ENCODE peak calls at places on chromosomes 11 and 22, in six cellular contexts. One of them, this sample, is unnamed.
A peak's percentile ranks its signal among the peaks of the same experiment; 100 is the strongest.

GRCh38 chr11:72631806-72632731 is 42.2 kb downstream of the PDE2A start:
- DNase-seq in IMR-90: no peak
- DNase-seq in H9: no peak
- DNase-seq in mesenchymal stem cell: peak; percentile 49
- DNase-seq in psoas muscle: peak; percentile 87
- DNase-seq in aorta: no peak
- DNase-seq in this sample: no peak

GRCh38 chr11:63504933-63505586 is 824 bp upstream of the LGALS12 start:
- DNase-seq in mesenchymal stem cell: no peak
- DNase-seq in psoas muscle: peak; percentile 63
- DNase-seq in IMR-90: no peak
- DNase-seq in H9: no peak
- DNase-seq in aorta: no peak
- DNase-seq in this sample: no peak

GRCh38 chr11:2800655-2801531 is 84.7 kb downstream of the CDKN1C start:
- DNase-seq in aorta: peak; percentile 34
- DNase-seq in psoas muscle: peak; percentile 23
- DNase-seq in mesenchymal stem cell: no peak
- DNase-seq in H9: peak; percentile 25
- DNase-seq in IMR-90: no peak
- DNase-seq in this sample: peak; percentile 38

GRCh38 chr11:117574551-117574950 is 222.5 kb downstream of the DSCAML1 start:
- DNase-seq in IMR-90: no peak
- DNase-seq in H9: no peak
- DNase-seq in aorta: peak; percentile 13
- DNase-seq in psoas muscle: no peak
- DNase-seq in mesenchymal stem cell: no peak
- DNase-seq in this sample: no peak

GRCh38 chr11:126310229-126310991 is 6.5 kb downstream of the DCPS start:
- DNase-seq in IMR-90: peak; percentile 74
- DNase-seq in psoas muscle: peak; percentile 85
- DNase-seq in mesenchymal stem cell: peak; percentile 80
- DNase-seq in aorta: peak; percentile 79
- DNase-seq in H9: peak; percentile 80
- DNase-seq in this sample: peak; percentile 75

GRCh38 chr11:134244593-134244992 is 8.6 kb downstream of the THYN1 start:
- DNase-seq in IMR-90: peak; percentile 32
- DNase-seq in H9: peak; percentile 41
- DNase-seq in psoas muscle: no peak
- DNase-seq in mesenchymal stem cell: peak; percentile 36
- DNase-seq in aorta: no peak
- DNase-seq in this sample: no peak

GRCh38 chr22:28976588-28976987 is 85.0 kb downstream of the C22orf31 start:
- DNase-seq in H9: no peak
- DNase-seq in IMR-90: peak; percentile 88
- DNase-seq in aorta: no peak
- DNase-seq in mesenchymal stem cell: peak; percentile 62
- DNase-seq in psoas muscle: no peak
- DNase-seq in this sample: no peak

GRCh38 chr11:125338886-125339811 is 156.9 kb downstream of the FEZ1 start:
- DNase-seq in H9: no peak
- DNase-seq in IMR-90: no peak
- DNase-seq in aorta: peak; percentile 67
- DNase-seq in psoas muscle: no peak
- DNase-seq in mesenchymal stem cell: peak; percentile 42
- DNase-seq in this sample: no peak

GRCh38 chr11:32432565-32433248 is 2.6 kb downstream of the WT1 start:
- DNase-seq in IMR-90: no peak
- DNase-seq in aorta: no peak
- DNase-seq in H9: no peak
- DNase-seq in psoas muscle: no peak
- DNase-seq in mesenchymal stem cell: no peak
- DNase-seq in this sample: no peak

GRCh38 chr11:3375552-3375951 is 3.4 kb downstream of the ZNF195 start:
- DNase-seq in IMR-90: no peak
- DNase-seq in psoas muscle: no peak
- DNase-seq in H9: no peak
- DNase-seq in mesenchymal stem cell: no peak
- DNase-seq in aorta: no peak
- DNase-seq in this sample: no peak

GRCh38 chr22:49143812-49144211 is 683.9 kb downstream of the BRD1 start:
- DNase-seq in psoas muscle: no peak
- DNase-seq in IMR-90: no peak
- DNase-seq in mesenchymal stem cell: no peak
- DNase-seq in H9: no peak
- DNase-seq in aorta: no peak
- DNase-seq in this sample: no peak

GRCh38 chr11:38791346-38791961 is 2193.4 kb upstream of the RAG2 start:
- DNase-seq in mesenchymal stem cell: peak; percentile 68
- DNase-seq in IMR-90: peak; percentile 58
- DNase-seq in aorta: no peak
- DNase-seq in psoas muscle: no peak
- DNase-seq in H9: peak; percentile 31
- DNase-seq in this sample: no peak

GRCh38 chr22:28072066-28072465 is 153.0 kb upstream of the PITPNB start:
- DNase-seq in IMR-90: peak; percentile 44
- DNase-seq in psoas muscle: no peak
- DNase-seq in mesenchymal stem cell: no peak
- DNase-seq in H9: no peak
- DNase-seq in aorta: no peak
- DNase-seq in this sample: no peak

GRCh38 chr11:115437902-115438575 is 66.2 kb downstream of the CADM1 start:
- DNase-seq in mesenchymal stem cell: no peak
- DNase-seq in aorta: no peak
- DNase-seq in psoas muscle: no peak
- DNase-seq in H9: no peak
- DNase-seq in IMR-90: no peak
- DNase-seq in this sample: no peak

GRCh38 chr22:37742374-37743092 is 45.7 kb downstream of the TRIOBP start:
- DNase-seq in mesenchymal stem cell: peak; percentile 94
- DNase-seq in aorta: no peak
- DNase-seq in psoas muscle: no peak
- DNase-seq in IMR-90: peak; percentile 91
- DNase-seq in H9: no peak
- DNase-seq in this sample: no peak

GRCh38 chr11:62201376-62201775 is 7.1 kb upstream of the SCGB2A1 start:
- DNase-seq in IMR-90: no peak
- DNase-seq in mesenchymal stem cell: no peak
- DNase-seq in psoas muscle: no peak
- DNase-seq in aorta: no peak
- DNase-seq in H9: no peak
- DNase-seq in this sample: no peak

GRCh38 chr11:99535819-99536218 is 515.1 kb downstream of the CNTN5 start:
- DNase-seq in aorta: no peak
- DNase-seq in H9: no peak
- DNase-seq in psoas muscle: no peak
- DNase-seq in IMR-90: no peak
- DNase-seq in mesenchymal stem cell: no peak
- DNase-seq in this sample: no peak

GRCh38 chr22:45537734-45538181 is 35.1 kb downstream of the FBLN1 start:
- DNase-seq in aorta: peak; percentile 84
- DNase-seq in H9: no peak
- DNase-seq in IMR-90: peak; percentile 84
- DNase-seq in mesenchymal stem cell: no peak
- DNase-seq in psoas muscle: peak; percentile 70
- DNase-seq in this sample: peak; percentile 71

GRCh38 chr11:93500759-93501158 is 42.4 kb downstream of the SMCO4 start:
- DNase-seq in mesenchymal stem cell: no peak
- DNase-seq in IMR-90: no peak
- DNase-seq in psoas muscle: no peak
- DNase-seq in aorta: no peak
- DNase-seq in H9: no peak
- DNase-seq in this sample: no peak

GRCh38 chr11:12066799-12067508 is 43.4 kb upstream of the MICAL2 start:
- DNase-seq in H9: peak; percentile 51
- DNase-seq in psoas muscle: peak; percentile 85
- DNase-seq in mesenchymal stem cell: peak; percentile 84
- DNase-seq in IMR-90: peak; percentile 56
- DNase-seq in aorta: peak; percentile 61
- DNase-seq in this sample: peak; percentile 63

GRCh38 chr11:129846508-129847335 is 31.1 kb downstream of the TMEM45B start:
- DNase-seq in psoas muscle: no peak
- DNase-seq in aorta: no peak
- DNase-seq in H9: no peak
- DNase-seq in IMR-90: peak; percentile 92
- DNase-seq in mesenchymal stem cell: peak; percentile 95
- DNase-seq in this sample: no peak

GRCh38 chr11:28649922-28650321 is 541.7 kb downstream of the METTL15 start:
- DNase-seq in psoas muscle: no peak
- DNase-seq in H9: no peak
- DNase-seq in aorta: no peak
- DNase-seq in mesenchymal stem cell: no peak
- DNase-seq in IMR-90: no peak
- DNase-seq in this sample: no peak

GRCh38 chr11:116887909-116888556 is 50.6 kb upstream of the APOA1 start:
- DNase-seq in psoas muscle: no peak
- DNase-seq in H9: no peak
- DNase-seq in aorta: no peak
- DNase-seq in IMR-90: peak; percentile 71
- DNase-seq in mesenchymal stem cell: peak; percentile 14
- DNase-seq in this sample: no peak

GRCh38 chr11:62832346-62833234 is at the start of gene TEX54:
- DNase-seq in IMR-90: peak; percentile 22
- DNase-seq in aorta: peak; percentile 56
- DNase-seq in mesenchymal stem cell: no peak
- DNase-seq in H9: no peak
- DNase-seq in psoas muscle: peak; percentile 64
- DNase-seq in this sample: peak; percentile 43

GRCh38 chr22:30304495-30305244 is 15.4 kb upstream of the CASTOR1 start:
- DNase-seq in psoas muscle: no peak
- DNase-seq in aorta: peak; percentile 81
- DNase-seq in H9: no peak
- DNase-seq in mesenchymal stem cell: no peak
- DNase-seq in IMR-90: no peak
- DNase-seq in this sample: no peak

GRCh38 chr22:25053153-25053805 is 100.8 kb downstream of the KIAA1671 start:
- DNase-seq in mesenchymal stem cell: peak; percentile 62
- DNase-seq in psoas muscle: no peak
- DNase-seq in IMR-90: no peak
- DNase-seq in H9: no peak
- DNase-seq in aorta: no peak
- DNase-seq in this sample: no peak

GRCh38 chr11:1323779-1324178 is 14.3 kb upstream of the TOLLIP start:
- DNase-seq in mesenchymal stem cell: no peak
- DNase-seq in H9: no peak
- DNase-seq in psoas muscle: no peak
- DNase-seq in aorta: no peak
- DNase-seq in IMR-90: no peak
- DNase-seq in this sample: no peak

GRCh38 chr11:18368236-18368635 is 26.1 kb upstream of the LDHA start:
- DNase-seq in aorta: no peak
- DNase-seq in H9: no peak
- DNase-seq in mesenchymal stem cell: no peak
- DNase-seq in psoas muscle: no peak
- DNase-seq in IMR-90: peak; percentile 69
- DNase-seq in this sample: no peak

GRCh38 chr11:19374189-19374588 is 133.4 kb upstream of the E2F8 start:
- DNase-seq in aorta: no peak
- DNase-seq in IMR-90: peak; percentile 96
- DNase-seq in mesenchymal stem cell: peak; percentile 92
- DNase-seq in H9: no peak
- DNase-seq in psoas muscle: no peak
- DNase-seq in this sample: no peak

GRCh38 chr11:63682045-63682915 is 980 bp downstream of the RTN3 start:
- DNase-seq in aorta: no peak
- DNase-seq in IMR-90: no peak
- DNase-seq in mesenchymal stem cell: peak; percentile 60
- DNase-seq in H9: peak; percentile 44
- DNase-seq in psoas muscle: no peak
- DNase-seq in this sample: no peak

GRCh38 chr11:128484172-128484571 is 103.2 kb downstream of the ETS1 start:
- DNase-seq in IMR-90: no peak
- DNase-seq in H9: no peak
- DNase-seq in mesenchymal stem cell: no peak
- DNase-seq in psoas muscle: no peak
- DNase-seq in aorta: no peak
- DNase-seq in this sample: no peak
- H3K27ac ChIP-seq in IMR-90: no peak overlapping the region
- H3K27ac ChIP-seq in H9: no peak overlapping the region
- H3K27ac ChIP-seq in mesenchymal stem cell: no peak overlapping the region
- H3K27ac ChIP-seq in psoas muscle: no peak overlapping the region
- H3K27ac ChIP-seq in aorta: no peak overlapping the region
- H3K27ac ChIP-seq in this sample: peak overlapping the region; percentile 68

GRCh38 chr11:46114961-46115360 is 6.3 kb downstream of the PHF21A start:
- DNase-seq in IMR-90: no peak
- DNase-seq in H9: no peak
- DNase-seq in mesenchymal stem cell: no peak
- DNase-seq in aorta: no peak
- DNase-seq in psoas muscle: no peak
- DNase-seq in this sample: no peak

GRCh38 chr11:46117842-46118241 is 3.4 kb downstream of the PHF21A start:
- DNase-seq in IMR-90: no peak
- DNase-seq in psoas muscle: no peak
- DNase-seq in H9: no peak
- DNase-seq in mesenchymal stem cell: no peak
- DNase-seq in aorta: no peak
- DNase-seq in this sample: no peak

GRCh38 chr11:46114378-46114777 is 6.9 kb downstream of the PHF21A start:
- DNase-seq in IMR-90: no peak
- DNase-seq in H9: no peak
- DNase-seq in aorta: no peak
- DNase-seq in mesenchymal stem cell: no peak
- DNase-seq in psoas muscle: no peak
- DNase-seq in this sample: no peak

GRCh38 chr11:46119053-46119351 is 2.3 kb downstream of the PHF21A start:
- DNase-seq in H9: no peak
- DNase-seq in IMR-90: no peak
- DNase-seq in mesenchymal stem cell: no peak
- DNase-seq in psoas muscle: no peak
- DNase-seq in aorta: no peak
- DNase-seq in this sample: no peak

GRCh38 chr11:46116007-46116711 is 5.1 kb downstream of the PHF21A start:
- DNase-seq in H9: no peak
- DNase-seq in IMR-90: no peak
- DNase-seq in psoas muscle: no peak
- DNase-seq in aorta: no peak
- DNase-seq in mesenchymal stem cell: no peak
- DNase-seq in this sample: no peak
- H3K27ac ChIP-seq in H9: no peak overlapping the region
- H3K27ac ChIP-seq in IMR-90: no peak overlapping the region
- H3K27ac ChIP-seq in psoas muscle: no peak overlapping the region
- H3K27ac ChIP-seq in aorta: no peak overlapping the region
- H3K27ac ChIP-seq in mesenchymal stem cell: no peak overlapping the region
- H3K27ac ChIP-seq in this sample: no peak overlapping the region

GRCh38 chr11:8722156-8722555 is 39.6 kb downstream of the RPL27A start:
- DNase-seq in H9: no peak
- DNase-seq in psoas muscle: no peak
- DNase-seq in IMR-90: peak; percentile 56
- DNase-seq in mesenchymal stem cell: peak; percentile 77
- DNase-seq in aorta: no peak
- DNase-seq in this sample: no peak
- H3K27ac ChIP-seq in H9: no peak overlapping the region
- H3K27ac ChIP-seq in psoas muscle: peak overlapping the region; percentile 74
- H3K27ac ChIP-seq in IMR-90: peak overlapping the region; percentile 99
- H3K27ac ChIP-seq in mesenchymal stem cell: no peak overlapping the region
- H3K27ac ChIP-seq in aorta: no peak overlapping the region
- H3K27ac ChIP-seq in this sample: peak overlapping the region; percentile 76

DNA sequence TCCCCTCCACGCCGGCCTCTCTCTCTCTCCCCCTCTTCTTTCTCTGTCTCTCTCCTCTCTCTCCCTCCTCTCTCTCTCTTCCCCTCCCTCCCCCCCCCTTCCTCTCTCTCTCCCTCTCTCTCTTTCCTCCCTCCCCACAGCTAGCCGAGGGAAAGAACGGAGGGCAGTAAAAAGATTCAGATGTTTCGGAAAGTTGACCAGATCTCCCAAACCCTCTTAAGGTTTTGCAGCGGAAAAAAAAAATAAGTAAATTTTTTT is 188 bp upstream of the ALX4 start:
- DNase-seq in psoas muscle: no peak
- DNase-seq in aorta: no peak
- DNase-seq in IMR-90: no peak
- DNase-seq in H9: no peak
- DNase-seq in mesenchymal stem cell: no peak
- DNase-seq in this sample: no peak
- H3K27ac ChIP-seq in psoas muscle: no peak overlapping the region
- H3K27ac ChIP-seq in aorta: no peak overlapping the region
- H3K27ac ChIP-seq in IMR-90: no peak overlapping the region
- H3K27ac ChIP-seq in H9: no peak overlapping the region
- H3K27ac ChIP-seq in mesenchymal stem cell: no peak overlapping the region
- H3K27ac ChIP-seq in this sample: no peak overlapping the region

This sample was measured in left lung.